ENCODE peak calls at places on chromosomes 7 and 10, in six cellular contexts. One of them, this sample, is unnamed.

GRCh38 chr10:77084431-77085144 is 553.0 kb downstream of the KCNMA1 start:
- DNase-seq in pancreas: no peak
- DNase-seq in EH: no peak
- DNase-seq in activated naive CD4-positive, alpha-beta T cell: no peak
- DNase-seq in stimulated activated CD4-positive, alpha-beta T cell treated with anti-CD3 and anti-CD28 coated beads, Interleukin-1b, Interleukin-23, amount 100 ng/mL, for 24 hours: no peak
- DNase-seq in right lobe of liver: no peak
- DNase-seq in this sample: no peak

GRCh38 chr7:102089175-102090098 is 197.2 kb upstream of the SH2B2 start:
- DNase-seq in pancreas: no peak
- DNase-seq in stimulated activated CD4-positive, alpha-beta T cell treated with anti-CD3 and anti-CD28 coated beads, Interleukin-1b, Interleukin-23, amount 100 ng/mL, for 24 hours: no peak
- DNase-seq in activated naive CD4-positive, alpha-beta T cell: no peak
- DNase-seq in right lobe of liver: peak; percentile 16
- DNase-seq in EH: no peak
- DNase-seq in this sample: peak; percentile 3

GRCh38 chr7:48253020-48253419 is 81.8 kb downstream of the ABCA13 start:
- DNase-seq in activated naive CD4-positive, alpha-beta T cell: no peak
- DNase-seq in right lobe of liver: no peak
- DNase-seq in stimulated activated CD4-positive, alpha-beta T cell treated with anti-CD3 and anti-CD28 coated beads, Interleukin-1b, Interleukin-23, amount 100 ng/mL, for 24 hours: no peak
- DNase-seq in EH: no peak
- DNase-seq in pancreas: no peak
- DNase-seq in this sample: no peak

GRCh38 chr10:44253769-44254462 is 131.0 kb downstream of the CXCL12 start:
- DNase-seq in pancreas: peak; percentile 68
- DNase-seq in right lobe of liver: peak; percentile 82
- DNase-seq in activated naive CD4-positive, alpha-beta T cell: no peak
- DNase-seq in stimulated activated CD4-positive, alpha-beta T cell treated with anti-CD3 and anti-CD28 coated beads, Interleukin-1b, Interleukin-23, amount 100 ng/mL, for 24 hours: no peak
- DNase-seq in EH: peak; percentile 97
- DNase-seq in this sample: no peak

GRCh38 chr7:56091591-56091990 is 1.2 kb downstream of the PHKG1 start:
- DNase-seq in activated naive CD4-positive, alpha-beta T cell: no peak
- DNase-seq in right lobe of liver: no peak
- DNase-seq in pancreas: no peak
- DNase-seq in stimulated activated CD4-positive, alpha-beta T cell treated with anti-CD3 and anti-CD28 coated beads, Interleukin-1b, Interleukin-23, amount 100 ng/mL, for 24 hours: no peak
- DNase-seq in EH: peak; percentile 16
- DNase-seq in this sample: no peak

GRCh38 chr7:147013820-147014219 is 897.2 kb downstream of the CNTNAP2 start:
- DNase-seq in right lobe of liver: no peak
- DNase-seq in EH: no peak
- DNase-seq in stimulated activated CD4-positive, alpha-beta T cell treated with anti-CD3 and anti-CD28 coated beads, Interleukin-1b, Interleukin-23, amount 100 ng/mL, for 24 hours: no peak
- DNase-seq in pancreas: no peak
- DNase-seq in activated naive CD4-positive, alpha-beta T cell: no peak
- DNase-seq in this sample: no peak

GRCh38 chr7:149292101-149292823 is 30.3 kb downstream of the ZNF783 start:
- DNase-seq in pancreas: no peak
- DNase-seq in EH: no peak
- DNase-seq in stimulated activated CD4-positive, alpha-beta T cell treated with anti-CD3 and anti-CD28 coated beads, Interleukin-1b, Interleukin-23, amount 100 ng/mL, for 24 hours: no peak
- DNase-seq in right lobe of liver: no peak
- DNase-seq in activated naive CD4-positive, alpha-beta T cell: no peak
- DNase-seq in this sample: no peak

GRCh38 chr7:121153995-121154394 is 165.5 kb downstream of the CPED1 start:
- DNase-seq in right lobe of liver: no peak
- DNase-seq in EH: peak; percentile 15
- DNase-seq in activated naive CD4-positive, alpha-beta T cell: no peak
- DNase-seq in stimulated activated CD4-positive, alpha-beta T cell treated with anti-CD3 and anti-CD28 coated beads, Interleukin-1b, Interleukin-23, amount 100 ng/mL, for 24 hours: no peak
- DNase-seq in pancreas: no peak
- DNase-seq in this sample: no peak

GRCh38 chr10:84269773-84270172 is 24.9 kb downstream of the RGR start:
- DNase-seq in EH: peak; percentile 87
- DNase-seq in activated naive CD4-positive, alpha-beta T cell: no peak
- DNase-seq in right lobe of liver: no peak
- DNase-seq in stimulated activated CD4-positive, alpha-beta T cell treated with anti-CD3 and anti-CD28 coated beads, Interleukin-1b, Interleukin-23, amount 100 ng/mL, for 24 hours: no peak
- DNase-seq in pancreas: no peak
- DNase-seq in this sample: no peak

GRCh38 chr7:124162667-124163066 is 129.8 kb upstream of the TMEM229A start:
- DNase-seq in stimulated activated CD4-positive, alpha-beta T cell treated with anti-CD3 and anti-CD28 coated beads, Interleukin-1b, Interleukin-23, amount 100 ng/mL, for 24 hours: no peak
- DNase-seq in pancreas: no peak
- DNase-seq in activated naive CD4-positive, alpha-beta T cell: no peak
- DNase-seq in EH: no peak
- DNase-seq in right lobe of liver: no peak
- DNase-seq in this sample: no peak

GRCh38 chr10:6781133-6781770 is 201.2 kb upstream of the PRKCQ start:
- DNase-seq in EH: no peak
- DNase-seq in activated naive CD4-positive, alpha-beta T cell: no peak
- DNase-seq in pancreas: no peak
- DNase-seq in right lobe of liver: no peak
- DNase-seq in stimulated activated CD4-positive, alpha-beta T cell treated with anti-CD3 and anti-CD28 coated beads, Interleukin-1b, Interleukin-23, amount 100 ng/mL, for 24 hours: no peak
- DNase-seq in this sample: no peak

GRCh38 chr10:33772370-33773331 is 438.2 kb upstream of the NRP1 start:
- DNase-seq in stimulated activated CD4-positive, alpha-beta T cell treated with anti-CD3 and anti-CD28 coated beads, Interleukin-1b, Interleukin-23, amount 100 ng/mL, for 24 hours: no peak
- DNase-seq in pancreas: peak; percentile 16
- DNase-seq in EH: no peak
- DNase-seq in right lobe of liver: no peak
- DNase-seq in activated naive CD4-positive, alpha-beta T cell: no peak
- DNase-seq in this sample: no peak

GRCh38 chr10:132564690-132565089 is 27.1 kb downstream of the INPP5A start:
- DNase-seq in stimulated activated CD4-positive, alpha-beta T cell treated with anti-CD3 and anti-CD28 coated beads, Interleukin-1b, Interleukin-23, amount 100 ng/mL, for 24 hours: no peak
- DNase-seq in EH: peak; percentile 18
- DNase-seq in activated naive CD4-positive, alpha-beta T cell: no peak
- DNase-seq in pancreas: no peak
- DNase-seq in right lobe of liver: no peak
- DNase-seq in this sample: no peak

GRCh38 chr7:19107392-19108147 is 9.9 kb downstream of the TWIST1 start:
- DNase-seq in right lobe of liver: no peak
- DNase-seq in EH: peak; percentile 77
- DNase-seq in pancreas: no peak
- DNase-seq in activated naive CD4-positive, alpha-beta T cell: no peak
- DNase-seq in stimulated activated CD4-positive, alpha-beta T cell treated with anti-CD3 and anti-CD28 coated beads, Interleukin-1b, Interleukin-23, amount 100 ng/mL, for 24 hours: no peak
- DNase-seq in this sample: no peak

GRCh38 chr7:214410-215212 is 22.2 kb downstream of the FAM20C start:
- DNase-seq in activated naive CD4-positive, alpha-beta T cell: no peak
- DNase-seq in stimulated activated CD4-positive, alpha-beta T cell treated with anti-CD3 and anti-CD28 coated beads, Interleukin-1b, Interleukin-23, amount 100 ng/mL, for 24 hours: no peak
- DNase-seq in pancreas: no peak
- DNase-seq in EH: peak; percentile 65
- DNase-seq in right lobe of liver: peak; percentile 92
- DNase-seq in this sample: peak; percentile 73

GRCh38 chr10:22420787-22421517 is 75.7 kb downstream of the SPAG6 start:
- DNase-seq in activated naive CD4-positive, alpha-beta T cell: no peak
- DNase-seq in right lobe of liver: no peak
- DNase-seq in stimulated activated CD4-positive, alpha-beta T cell treated with anti-CD3 and anti-CD28 coated beads, Interleukin-1b, Interleukin-23, amount 100 ng/mL, for 24 hours: no peak
- DNase-seq in EH: no peak
- DNase-seq in pancreas: no peak
- DNase-seq in this sample: no peak

GRCh38 chr10:71309919-71310318 is 9.1 kb upstream of the SLC29A3 start:
- DNase-seq in right lobe of liver: no peak
- DNase-seq in pancreas: no peak
- DNase-seq in stimulated activated CD4-positive, alpha-beta T cell treated with anti-CD3 and anti-CD28 coated beads, Interleukin-1b, Interleukin-23, amount 100 ng/mL, for 24 hours: no peak
- DNase-seq in activated naive CD4-positive, alpha-beta T cell: no peak
- DNase-seq in EH: no peak
- DNase-seq in this sample: no peak

GRCh38 chr10:129764901-129765663 is 199.0 kb downstream of the EBF3 start:
- DNase-seq in stimulated activated CD4-positive, alpha-beta T cell treated with anti-CD3 and anti-CD28 coated beads, Interleukin-1b, Interleukin-23, amount 100 ng/mL, for 24 hours: no peak
- DNase-seq in activated naive CD4-positive, alpha-beta T cell: no peak
- DNase-seq in right lobe of liver: no peak
- DNase-seq in pancreas: peak; percentile 1
- DNase-seq in EH: no peak
- DNase-seq in this sample: peak; percentile 20

GRCh38 chr7:76225379-76225778 is 23.7 kb downstream of the SRRM3 start:
- DNase-seq in activated naive CD4-positive, alpha-beta T cell: no peak
- DNase-seq in EH: peak; percentile 54
- DNase-seq in right lobe of liver: no peak
- DNase-seq in pancreas: no peak
- DNase-seq in stimulated activated CD4-positive, alpha-beta T cell treated with anti-CD3 and anti-CD28 coated beads, Interleukin-1b, Interleukin-23, amount 100 ng/mL, for 24 hours: no peak
- DNase-seq in this sample: no peak

GRCh38 chr7:142482899-142483658 is 225.2 kb upstream of the PRSS58 start:
- DNase-seq in EH: peak; percentile 68
- DNase-seq in right lobe of liver: no peak
- DNase-seq in pancreas: peak; percentile 35
- DNase-seq in activated naive CD4-positive, alpha-beta T cell: peak; percentile 32
- DNase-seq in stimulated activated CD4-positive, alpha-beta T cell treated with anti-CD3 and anti-CD28 coated beads, Interleukin-1b, Interleukin-23, amount 100 ng/mL, for 24 hours: peak; percentile 38
- DNase-seq in this sample: peak; percentile 54

GRCh38 chr7:141053626-141054025 is 20.2 kb upstream of the TMEM178B start:
- DNase-seq in right lobe of liver: no peak
- DNase-seq in activated naive CD4-positive, alpha-beta T cell: peak; percentile 13
- DNase-seq in stimulated activated CD4-positive, alpha-beta T cell treated with anti-CD3 and anti-CD28 coated beads, Interleukin-1b, Interleukin-23, amount 100 ng/mL, for 24 hours: peak; percentile 19
- DNase-seq in EH: peak; percentile 12
- DNase-seq in pancreas: no peak
- DNase-seq in this sample: no peak

GRCh38 chr10:120262857-120263547 is 194.0 kb upstream of the PLPP4 start:
- DNase-seq in right lobe of liver: no peak
- DNase-seq in EH: peak; percentile 11
- DNase-seq in activated naive CD4-positive, alpha-beta T cell: no peak
- DNase-seq in stimulated activated CD4-positive, alpha-beta T cell treated with anti-CD3 and anti-CD28 coated beads, Interleukin-1b, Interleukin-23, amount 100 ng/mL, for 24 hours: no peak
- DNase-seq in pancreas: no peak
- DNase-seq in this sample: no peak

GRCh38 chr7:45980181-45980905 is 59.3 kb upstream of the IGFBP3 start:
- DNase-seq in activated naive CD4-positive, alpha-beta T cell: no peak
- DNase-seq in stimulated activated CD4-positive, alpha-beta T cell treated with anti-CD3 and anti-CD28 coated beads, Interleukin-1b, Interleukin-23, amount 100 ng/mL, for 24 hours: no peak
- DNase-seq in pancreas: no peak
- DNase-seq in right lobe of liver: no peak
- DNase-seq in EH: peak; percentile 79
- DNase-seq in this sample: no peak